ENCODE peak calls at places on chromosomes 7 and 10, in eight cellular contexts. G is gastrocnemius medialis, V is IMR-90, D is HCT116, A is body of pancreas, T is transverse colon, C is uterus, Z is heart left ventricle. P is an unnamed sample.
A peak's percentile ranks its signal among the peaks of the same experiment; 100 is the strongest.

GRCh38 chr7:78039791-78040776 is 241.5 kb downstream of the PHTF2 start:
- DNase-seq in G (no peak), V (no peak), D (peak; percentile 23), A (peak; percentile 28), T (peak; percentile 23), C (peak; percentile 14), Z (peak; percentile 71), P (peak; percentile 71)

GRCh38 chr10:78805176-78805575 is 263.6 kb upstream of the ZMIZ1 start:
- DNase-seq in G (no peak), V (peak; percentile 99), D (no peak), A (peak; percentile 50), T (peak; percentile 50), C (peak; percentile 79), Z (peak; percentile 82), P (no peak)

GRCh38 chr10:63665765-63666164 is 144.6 kb downstream of the REEP3 start:
- DNase-seq in G (no peak), V (peak; percentile 20), D (no peak), A (no peak), T (no peak), C (peak; percentile 60), Z (no peak), P (no peak)

GRCh38 chr7:47568569-47568968 is 13.3 kb downstream of the TNS3 start:
- DNase-seq in G (no peak), V (no peak), D (no peak), A (peak; percentile 70), T (no peak), C (no peak), Z (no peak), P (peak; percentile 85)

GRCh38 chr7:15567036-15567435 is 5.2 kb upstream of the AGMO start:
- DNase-seq in G (no peak), V (no peak), D (no peak), A (no peak), T (no peak), C (no peak), Z (no peak), P (no peak)

GRCh38 chr7:47581442-47581820 is 480 bp downstream of the TNS3 start:
- DNase-seq in G (no peak), V (no peak), D (no peak), A (peak; percentile 53), T (peak; percentile 63), C (no peak), Z (peak; percentile 79), P (peak; percentile 44)

GRCh38 chr7:137160236-137160635 is 183.3 kb downstream of the PTN start:
- DNase-seq in G (no peak), V (no peak), D (no peak), A (no peak), T (no peak), C (no peak), Z (no peak), P (no peak)

GRCh38 chr7:98107313-98107691 is 640 bp downstream of the LMTK2 start:
- DNase-seq in G (no peak), V (no peak), D (no peak), A (peak; percentile 23), T (peak; percentile 25), C (no peak), Z (no peak), P (peak; percentile 65)

GRCh38 chr7:119545118-119545517 is 727.9 kb upstream of the KCND2 start:
- DNase-seq in G (no peak), V (peak; percentile 26), D (peak; percentile 51), A (no peak), T (no peak), C (no peak), Z (no peak), P (no peak)

GRCh38 chr10:97013568-97013967 is 172.2 kb downstream of the SLIT1 start:
- DNase-seq in G (no peak), V (no peak), D (no peak), A (no peak), T (no peak), C (no peak), Z (no peak), P (no peak)

GRCh38 chr10:90915141-90916075 is 5.5 kb downstream of the ANKRD1 start:
- DNase-seq in G (no peak), V (no peak), D (no peak), A (no peak), T (no peak), C (no peak), Z (no peak), P (no peak)

GRCh38 chr10:90917231-90917967 is 3.5 kb downstream of the ANKRD1 start:
- DNase-seq in G (no peak), V (no peak), D (no peak), A (no peak), T (no peak), C (no peak), Z (no peak), P (no peak)

GRCh38 chr10:90919683-90920574 is 958 bp downstream of the ANKRD1 start:
- DNase-seq in G (no peak), V (no peak), D (no peak), A (no peak), T (no peak), C (no peak), Z (no peak), P (no peak)

GRCh38 chr10:90916392-90917110 is 4.3 kb downstream of the ANKRD1 start:
- DNase-seq in G (no peak), V (no peak), D (no peak), A (no peak), T (no peak), C (no peak), Z (no peak), P (no peak)

GRCh38 chr10:90917968-90918318 is 2.9 kb downstream of the ANKRD1 start:
- DNase-seq in G (no peak), V (no peak), D (no peak), A (no peak), T (no peak), C (no peak), Z (no peak), P (no peak)
- TF ChIP-seq POLR2A in G (no peak), V (no peak), D (no peak), A (no peak), T (no peak), C (no peak), Z (no peak), P (no peak)

DNA sequence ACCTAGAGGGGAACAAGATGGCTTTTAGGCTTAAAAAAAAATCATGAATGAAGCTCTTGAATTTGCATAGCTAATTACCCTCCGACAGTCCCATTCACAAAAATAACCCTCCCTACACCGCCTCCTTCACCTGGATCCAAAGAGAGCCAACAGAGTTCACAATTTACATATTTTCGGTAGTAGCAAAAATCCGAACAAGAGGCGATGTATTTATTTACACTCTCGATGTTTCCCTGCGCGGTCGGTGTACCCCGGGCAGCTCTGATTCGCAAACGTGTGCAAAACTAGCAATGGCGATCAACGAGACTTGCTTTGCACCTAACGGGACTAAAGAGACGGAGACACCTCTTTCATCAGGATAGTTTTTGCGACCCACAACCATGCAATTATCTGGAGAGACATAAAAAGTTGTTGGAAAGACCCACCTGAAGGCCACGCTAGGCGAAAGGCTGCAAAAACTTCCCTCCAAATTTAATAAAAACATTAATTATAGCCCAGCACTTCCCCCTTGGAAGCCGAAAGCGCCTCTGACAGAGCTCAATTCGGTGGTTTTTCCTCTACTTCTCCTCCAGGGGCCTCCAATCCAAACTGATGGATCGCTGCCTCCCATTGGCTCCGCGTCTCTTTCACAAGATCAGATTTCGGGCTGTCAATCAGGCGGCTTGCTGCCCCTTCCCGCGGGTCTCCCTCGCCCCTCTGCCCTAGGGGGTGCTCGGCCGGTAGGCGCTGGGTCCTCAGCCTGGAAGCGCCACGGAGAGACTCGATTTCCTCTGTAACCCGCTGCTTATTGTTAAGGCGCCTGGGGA is at the start of gene ETV1:
- DNase-seq in G (peak; percentile 22), V (peak; percentile 60), D (no peak), A (peak; percentile 26), T (peak; percentile 35), C (peak; percentile 54), Z (peak; percentile 69), P (peak; percentile 55)
- TF ChIP-seq POLR2A in G (no peak), V (peak; percentile 24), D (peak; percentile 30), A (peak; percentile 17), T (no peak), C (no peak), Z (no peak), P (no peak)

GRCh38 chr10:11179231-11180105 is 161.8 kb downstream of the CELF2 start:
- DNase-seq in G (no peak), V (no peak), D (no peak), A (no peak), T (no peak), C (no peak), Z (no peak), P (no peak)
- TF ChIP-seq POLR2A in G (no peak), V (no peak), D (no peak), A (no peak), T (no peak), C (no peak), Z (no peak), P (no peak)

DNA sequence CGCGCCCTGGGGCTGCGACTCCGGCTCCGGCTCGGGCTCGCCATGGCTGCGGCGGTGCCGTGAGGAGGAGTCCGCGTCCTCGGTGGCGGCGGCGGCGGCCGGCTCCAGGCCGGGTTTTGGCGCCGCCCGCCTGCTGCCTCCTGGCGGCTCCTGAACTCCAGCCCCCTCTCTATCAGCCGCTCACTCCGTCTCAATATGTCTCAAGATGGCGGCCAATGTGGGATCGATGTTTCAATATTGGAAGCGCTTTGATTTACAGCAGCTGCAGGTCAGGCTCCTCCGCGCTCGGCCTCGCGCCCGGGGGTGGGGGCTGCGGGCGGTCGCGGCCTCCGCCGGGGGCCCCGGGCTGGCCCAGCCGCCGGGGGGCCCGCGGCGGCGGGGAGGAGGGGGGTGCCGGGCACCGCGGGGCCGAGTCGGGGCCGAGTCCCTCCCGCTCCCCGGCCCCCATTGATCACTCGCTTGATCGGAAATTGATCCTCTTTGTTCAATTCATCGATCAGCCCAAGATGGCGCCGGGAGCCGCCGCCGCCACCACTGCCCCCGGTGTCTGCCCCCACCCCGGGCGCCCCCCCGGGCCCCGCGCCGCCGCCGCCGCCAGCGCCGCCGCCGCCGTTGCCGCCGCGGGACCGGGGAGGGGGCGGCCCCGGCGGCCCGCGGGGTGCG is 1.5 kb upstream of the CUX1 start:
- DNase-seq in G (peak; percentile 59), V (peak; percentile 79), D (peak; percentile 73), A (peak; percentile 81), T (peak; percentile 79), C (peak; percentile 74), Z (peak; percentile 88), P (peak; percentile 85)
- TF ChIP-seq POLR2A in G (no peak), V (peak; percentile 53), D (no peak), A (peak; percentile 38), T (no peak), C (no peak), Z (no peak), P (no peak)

GRCh38 chr7:149147072-149147729 is at the start of gene ZNF398:
- DNase-seq in G (peak; percentile 54), V (peak; percentile 77), D (no peak), A (peak; percentile 74), T (peak; percentile 79), C (peak; percentile 72), Z (peak; percentile 90), P (peak; percentile 93)
- TF ChIP-seq POLR2A in G (peak; percentile 50), V (peak; percentile 65), D (peak; percentile 78), A (peak; percentile 45), T (peak; percentile 11), C (no peak), Z (no peak), P (peak; percentile 60)

P was measured in erythroblast.